ENCODE peak calls at places on chromosomes 4 and X, in seven cellular contexts. One of them, this sample, is unnamed.

GRCh38 chr4:94349193-94349592 is 6.6 kb upstream of the HPGDS start:
- DNase-seq in tibial nerve: no peak
- DNase-seq in HCT116: no peak
- DNase-seq in left ventricle myocardium inferior: no peak
- DNase-seq in A549: no peak
- DNase-seq in pancreas: no peak
- DNase-seq in PC-9: no peak
- DNase-seq in this sample: no peak

GRCh38 chrX:20284992-20285391 is 18.3 kb upstream of the RPS6KA3 start:
- DNase-seq in A549: no peak
- DNase-seq in pancreas: no peak
- DNase-seq in HCT116: no peak
- DNase-seq in tibial nerve: no peak
- DNase-seq in PC-9: no peak
- DNase-seq in left ventricle myocardium inferior: no peak
- DNase-seq in this sample: no peak

GRCh38 chrX:49767231-49767630 is 61.9 kb upstream of the PAGE4 start:
- DNase-seq in PC-9: no peak
- DNase-seq in tibial nerve: no peak
- DNase-seq in A549: no peak
- DNase-seq in pancreas: no peak
- DNase-seq in left ventricle myocardium inferior: no peak
- DNase-seq in HCT116: no peak
- DNase-seq in this sample: no peak

GRCh38 chr4:142567199-142567598 is 278.9 kb downstream of the INPP4B start:
- DNase-seq in pancreas: no peak
- DNase-seq in tibial nerve: no peak
- DNase-seq in left ventricle myocardium inferior: no peak
- DNase-seq in PC-9: no peak
- DNase-seq in A549: peak
- DNase-seq in HCT116: peak
- DNase-seq in this sample: no peak

GRCh38 chrX:7580127-7580526 is 262.8 kb upstream of the VCX start:
- DNase-seq in pancreas: no peak
- DNase-seq in PC-9: no peak
- DNase-seq in HCT116: no peak
- DNase-seq in tibial nerve: no peak
- DNase-seq in left ventricle myocardium inferior: no peak
- DNase-seq in A549: no peak
- DNase-seq in this sample: no peak

GRCh38 chr4:30757357-30757756 is 37.2 kb downstream of the PCDH7 start:
- DNase-seq in tibial nerve: no peak
- DNase-seq in left ventricle myocardium inferior: no peak
- DNase-seq in HCT116: peak
- DNase-seq in pancreas: no peak
- DNase-seq in A549: no peak
- DNase-seq in PC-9: peak
- DNase-seq in this sample: no peak

GRCh38 chrX:14027511-14028019 is 2.1 kb downstream of the GEMIN8 start:
- DNase-seq in tibial nerve: no peak
- DNase-seq in pancreas: no peak
- DNase-seq in PC-9: no peak
- DNase-seq in HCT116: no peak
- DNase-seq in A549: peak
- DNase-seq in left ventricle myocardium inferior: no peak
- DNase-seq in this sample: no peak

GRCh38 chrX:72100824-72101351 is 30.8 kb downstream of the RTL5 start:
- DNase-seq in tibial nerve: no peak
- DNase-seq in A549: no peak
- DNase-seq in PC-9: no peak
- DNase-seq in HCT116: no peak
- DNase-seq in left ventricle myocardium inferior: no peak
- DNase-seq in pancreas: no peak
- DNase-seq in this sample: no peak

GRCh38 chrX:11558972-11559371 is 106.7 kb downstream of the ARHGAP6 start:
- DNase-seq in pancreas: no peak
- DNase-seq in PC-9: peak
- DNase-seq in A549: peak
- DNase-seq in tibial nerve: no peak
- DNase-seq in HCT116: peak
- DNase-seq in left ventricle myocardium inferior: no peak
- DNase-seq in this sample: no peak

GRCh38 chr4:51943221-51943620 is 76.9 kb downstream of the LRRC66 start:
- DNase-seq in left ventricle myocardium inferior: no peak
- DNase-seq in A549: no peak
- DNase-seq in PC-9: no peak
- DNase-seq in pancreas: no peak
- DNase-seq in HCT116: no peak
- DNase-seq in tibial nerve: no peak
- DNase-seq in this sample: no peak

GRCh38 chrX:39830414-39830813 is 267.3 kb downstream of the BCOR start:
- DNase-seq in pancreas: no peak
- DNase-seq in left ventricle myocardium inferior: no peak
- DNase-seq in HCT116: no peak
- DNase-seq in PC-9: no peak
- DNase-seq in tibial nerve: no peak
- DNase-seq in A549: no peak
- DNase-seq in this sample: no peak

GRCh38 chrX:70444326-70445196 is at the start of gene DLG3:
- DNase-seq in A549: peak
- DNase-seq in HCT116: no peak
- DNase-seq in left ventricle myocardium inferior: no peak
- DNase-seq in pancreas: peak
- DNase-seq in PC-9: peak
- DNase-seq in tibial nerve: no peak
- DNase-seq in this sample: no peak

GRCh38 chr4:188976644-188977115 is 837.4 kb downstream of the TRIML1 start:
- DNase-seq in tibial nerve: no peak
- DNase-seq in left ventricle myocardium inferior: no peak
- DNase-seq in pancreas: no peak
- DNase-seq in A549: peak
- DNase-seq in PC-9: peak
- DNase-seq in HCT116: no peak
- DNase-seq in this sample: no peak

GRCh38 chrX:23374291-23374690 is 39.6 kb downstream of the PTCHD1 start:
- DNase-seq in left ventricle myocardium inferior: no peak
- DNase-seq in tibial nerve: no peak
- DNase-seq in A549: no peak
- DNase-seq in pancreas: no peak
- DNase-seq in PC-9: no peak
- DNase-seq in HCT116: no peak
- DNase-seq in this sample: no peak

GRCh38 chr4:94559351-94559806 is 107.6 kb downstream of the PDLIM5 start:
- DNase-seq in HCT116: no peak
- DNase-seq in left ventricle myocardium inferior: no peak
- DNase-seq in tibial nerve: no peak
- DNase-seq in PC-9: no peak
- DNase-seq in A549: no peak
- DNase-seq in pancreas: no peak
- DNase-seq in this sample: no peak

GRCh38 chr4:9924750-9925149 is 96.5 kb downstream of the SLC2A9 start:
- DNase-seq in left ventricle myocardium inferior: no peak
- DNase-seq in A549: no peak
- DNase-seq in tibial nerve: no peak
- DNase-seq in PC-9: peak
- DNase-seq in HCT116: no peak
- DNase-seq in pancreas: no peak
- DNase-seq in this sample: no peak

GRCh38 chrX:39869846-39870601 is 227.7 kb downstream of the BCOR start:
- DNase-seq in left ventricle myocardium inferior: no peak
- DNase-seq in PC-9: no peak
- DNase-seq in HCT116: no peak
- DNase-seq in pancreas: no peak
- DNase-seq in tibial nerve: no peak
- DNase-seq in A549: peak
- DNase-seq in this sample: no peak

GRCh38 chrX:150364347-150365050 is 1.4 kb downstream of the MAMLD1 start:
- DNase-seq in left ventricle myocardium inferior: peak
- DNase-seq in tibial nerve: peak
- DNase-seq in pancreas: peak
- DNase-seq in PC-9: no peak
- DNase-seq in A549: peak
- DNase-seq in HCT116: no peak
- DNase-seq in this sample: no peak

GRCh38 chr4:76758290-76758882 is 139.6 kb downstream of the SOWAHB start:
- DNase-seq in HCT116: peak
- DNase-seq in PC-9: peak
- DNase-seq in left ventricle myocardium inferior: no peak
- DNase-seq in pancreas: no peak
- DNase-seq in tibial nerve: no peak
- DNase-seq in A549: peak
- DNase-seq in this sample: no peak

GRCh38 chrX:115582871-115583729 is 22.1 kb downstream of the PLS3 start:
- DNase-seq in pancreas: no peak
- DNase-seq in tibial nerve: no peak
- DNase-seq in PC-9: no peak
- DNase-seq in left ventricle myocardium inferior: no peak
- DNase-seq in HCT116: no peak
- DNase-seq in A549: no peak
- DNase-seq in this sample: no peak

GRCh38 chrX:115584715-115585114 is 23.7 kb downstream of the PLS3 start:
- DNase-seq in tibial nerve: no peak
- DNase-seq in left ventricle myocardium inferior: no peak
- DNase-seq in PC-9: no peak
- DNase-seq in A549: no peak
- DNase-seq in pancreas: no peak
- DNase-seq in HCT116: no peak
- DNase-seq in this sample: no peak

GRCh38 chrX:115583730-115584004 is 22.7 kb downstream of the PLS3 start:
- DNase-seq in HCT116: no peak
- DNase-seq in PC-9: no peak
- DNase-seq in left ventricle myocardium inferior: no peak
- DNase-seq in tibial nerve: no peak
- DNase-seq in pancreas: no peak
- DNase-seq in A549: no peak
- DNase-seq in this sample: no peak

GRCh38 chrX:115579786-115580294 is 18.9 kb downstream of the PLS3 start:
- DNase-seq in left ventricle myocardium inferior: no peak
- DNase-seq in pancreas: no peak
- DNase-seq in PC-9: no peak
- DNase-seq in A549: no peak
- DNase-seq in tibial nerve: no peak
- DNase-seq in HCT116: no peak
- DNase-seq in this sample: no peak

DNA sequence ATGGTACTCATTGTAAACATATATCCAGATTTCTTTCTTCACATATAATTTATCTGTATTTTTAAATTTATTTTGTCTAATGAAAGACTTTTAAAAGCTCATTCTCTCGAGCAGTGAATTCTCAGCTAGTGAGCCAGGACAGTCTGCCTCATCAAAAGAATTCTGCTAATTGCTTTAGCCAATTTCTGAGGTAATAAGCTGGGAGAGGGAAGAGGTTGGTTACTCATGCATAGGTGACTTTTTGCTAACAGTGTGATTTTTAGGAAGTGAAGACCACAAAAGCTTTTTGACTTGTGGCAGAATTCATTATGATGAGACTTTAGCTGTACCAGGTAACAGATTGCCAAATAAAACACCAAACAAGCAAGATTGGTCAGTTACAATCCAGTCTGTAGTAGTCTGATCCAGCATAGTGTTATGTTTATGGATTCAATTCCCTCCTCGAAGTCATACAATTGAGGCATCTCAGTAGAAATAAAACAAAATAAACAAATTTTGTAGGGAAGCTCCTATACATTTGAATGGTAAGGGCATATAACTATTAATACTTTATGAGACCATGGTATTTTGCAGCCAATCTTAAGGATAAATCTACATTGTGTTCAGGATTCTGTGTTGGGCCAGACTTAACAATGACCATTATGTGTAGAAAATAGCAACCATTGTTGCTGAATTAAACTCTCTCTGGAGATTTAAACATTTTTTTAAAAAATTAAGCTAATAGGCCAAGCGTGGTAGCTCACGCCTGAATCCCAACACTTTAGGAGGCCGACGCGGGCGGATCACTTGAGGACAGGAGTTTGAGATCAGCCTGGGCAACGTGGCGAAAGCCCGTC is 21.3 kb downstream of the PLS3 start:
- DNase-seq in left ventricle myocardium inferior: peak
- DNase-seq in A549: no peak
- DNase-seq in tibial nerve: no peak
- DNase-seq in HCT116: no peak
- DNase-seq in pancreas: no peak
- DNase-seq in PC-9: no peak
- DNase-seq in this sample: no peak
- H3K27ac ChIP-seq in left ventricle myocardium inferior: peak
- H3K27ac ChIP-seq in A549: peak
- H3K27ac ChIP-seq in tibial nerve: peak
- H3K27ac ChIP-seq in HCT116: no peak
- H3K27ac ChIP-seq in pancreas: no peak
- H3K27ac ChIP-seq in PC-9: no peak
- H3K27ac ChIP-seq in this sample: peak

GRCh38 chr4:71231073-71231752 is 107.6 kb upstream of the SLC4A4 start:
- DNase-seq in HCT116: no peak
- DNase-seq in pancreas: peak
- DNase-seq in PC-9: no peak
- DNase-seq in left ventricle myocardium inferior: peak
- DNase-seq in tibial nerve: peak
- DNase-seq in A549: no peak
- DNase-seq in this sample: peak
- H3K27ac ChIP-seq in HCT116: no peak
- H3K27ac ChIP-seq in pancreas: peak
- H3K27ac ChIP-seq in PC-9: no peak
- H3K27ac ChIP-seq in left ventricle myocardium inferior: peak
- H3K27ac ChIP-seq in tibial nerve: peak
- H3K27ac ChIP-seq in A549: no peak
- H3K27ac ChIP-seq in this sample: no peak

DNA sequence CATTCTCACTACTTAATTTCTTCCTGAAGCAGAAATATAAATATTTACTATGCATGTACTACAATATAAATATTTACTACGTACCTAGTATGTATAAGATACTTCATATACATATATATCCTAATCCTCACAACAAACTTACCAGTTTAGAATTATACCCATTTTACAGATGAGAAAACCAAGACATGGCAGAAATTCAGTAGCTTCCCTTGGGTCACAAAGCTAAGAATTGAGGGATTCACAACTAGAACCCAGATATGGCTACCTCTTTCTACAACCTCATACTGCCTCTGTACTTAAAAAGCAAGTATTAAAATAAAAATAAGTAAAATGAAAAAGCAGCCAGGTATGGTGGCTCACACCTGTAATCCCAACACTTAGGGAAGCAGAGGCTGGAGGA is 65.9 kb downstream of the AMMECR1 start:
- DNase-seq in A549: no peak
- DNase-seq in PC-9: no peak
- DNase-seq in tibial nerve: no peak
- DNase-seq in pancreas: no peak
- DNase-seq in HCT116: no peak
- DNase-seq in left ventricle myocardium inferior: no peak
- DNase-seq in this sample: no peak
- H3K27ac ChIP-seq in A549: no peak
- H3K27ac ChIP-seq in PC-9: no peak
- H3K27ac ChIP-seq in tibial nerve: no peak
- H3K27ac ChIP-seq in pancreas: no peak
- H3K27ac ChIP-seq in HCT116: no peak
- H3K27ac ChIP-seq in left ventricle myocardium inferior: no peak
- H3K27ac ChIP-seq in this sample: no peak

DNA sequence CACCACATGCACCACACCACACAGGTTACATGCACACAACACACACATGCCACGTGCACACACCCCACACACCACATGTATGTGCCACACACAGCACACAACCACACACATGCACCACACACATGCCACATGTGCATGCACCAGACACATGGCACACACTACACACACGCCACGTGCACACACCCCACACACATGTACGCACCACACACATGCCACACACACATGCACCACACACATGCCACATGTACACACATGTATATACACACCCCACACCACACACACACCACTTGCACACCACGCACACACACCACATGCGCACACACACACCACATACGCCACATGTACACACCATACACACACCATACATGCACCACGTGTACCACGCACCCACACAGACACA is 19.6 kb upstream of the MSANTD1 start:
- DNase-seq in pancreas: no peak
- DNase-seq in A549: no peak
- DNase-seq in HCT116: no peak
- DNase-seq in tibial nerve: no peak
- DNase-seq in left ventricle myocardium inferior: no peak
- DNase-seq in PC-9: no peak
- DNase-seq in this sample: no peak
- H3K27ac ChIP-seq in pancreas: no peak
- H3K27ac ChIP-seq in A549: no peak
- H3K27ac ChIP-seq in HCT116: no peak
- H3K27ac ChIP-seq in tibial nerve: no peak
- H3K27ac ChIP-seq in left ventricle myocardium inferior: no peak
- H3K27ac ChIP-seq in PC-9: no peak
- H3K27ac ChIP-seq in this sample: no peak